ENCODE peak calls at places on chromosomes 7 and 10, in seven cellular contexts. C, T, A, F, P, J and G are unnamed samples.

GRCh38 chr7:100827330-100828226 is at the start of gene EPHB4:
- DNase-seq in J (no peak), A (no peak), F (peak), C (peak), T (peak), P (peak), G (peak)

GRCh38 chr10:78290131-78290750 is 256.6 kb downstream of the RPS24 start:
- DNase-seq in T (no peak), P (no peak), C (no peak), F (peak), A (no peak), J (no peak), G (no peak)

GRCh38 chr7:22653981-22654380 is 73.0 kb upstream of the IL6 start:
- DNase-seq in T (no peak), A (no peak), J (no peak), P (no peak), F (no peak), C (no peak), G (no peak)

GRCh38 chr10:62043493-62043938 is 142.0 kb downstream of the ARID5B start:
- DNase-seq in C (no peak), T (no peak), J (no peak), A (no peak), F (no peak), P (no peak), G (no peak)

GRCh38 chr7:3730271-3730670 is 429.2 kb downstream of the SDK1 start:
- DNase-seq in J (no peak), C (no peak), A (no peak), P (no peak), F (no peak), T (no peak), G (no peak)

GRCh38 chr7:134792968-134793367 is 13.5 kb downstream of the CALD1 start:
- DNase-seq in J (no peak), F (no peak), T (peak), A (no peak), P (no peak), C (no peak), G (no peak)

GRCh38 chr7:88260700-88261099 is 40.9 kb upstream of the SRI start:
- DNase-seq in J (no peak), A (no peak), F (no peak), P (no peak), T (no peak), C (no peak), G (no peak)

GRCh38 chr10:75772153-75772887 is 340.9 kb downstream of the LRMDA start:
- DNase-seq in P (no peak), T (no peak), J (peak), A (no peak), C (no peak), F (no peak), G (no peak)

GRCh38 chr10:70518695-70519094 is 40.1 kb downstream of the PALD1 start:
- DNase-seq in J (no peak), F (no peak), P (peak), T (no peak), C (no peak), A (no peak), G (no peak)

GRCh38 chr10:92886334-92886961 is 38.1 kb downstream of the EXOC6 start:
- DNase-seq in P (no peak), A (no peak), F (no peak), J (no peak), C (no peak), T (no peak), G (no peak)

GRCh38 chr10:6314620-6315205 is 112.0 kb downstream of the PFKFB3 start:
- DNase-seq in T (no peak), C (no peak), A (no peak), J (no peak), P (no peak), F (peak), G (no peak)

GRCh38 chr10:80518143-80518806 is 19.4 kb upstream of the SH2D4B start:
- DNase-seq in F (no peak), A (no peak), C (no peak), P (no peak), J (no peak), T (no peak), G (no peak)

GRCh38 chr10:90484518-90484917 is 373.3 kb downstream of the HTR7 start:
- DNase-seq in C (no peak), P (no peak), J (no peak), T (peak), F (no peak), A (no peak), G (no peak)